ENCODE peak calls at places on chromosomes 13 and 19, in four cellular contexts. One of them, this sample, is unnamed.

GRCh38 chr13:91220872-91221271 is 126.6 kb upstream of the MIR17HG start:
- DNase-seq in posterior cingulate gyrus: no peak
- DNase-seq in Peyer's patch: no peak
- DNase-seq in cardiac muscle cell: no peak
- DNase-seq in this sample: no peak

GRCh38 chr19:42634409-42635232 is 39.9 kb upstream of the CEACAM8 start:
- DNase-seq in posterior cingulate gyrus: no peak
- DNase-seq in Peyer's patch: no peak
- DNase-seq in cardiac muscle cell: peak
- DNase-seq in this sample: peak

GRCh38 chr19:8251025-8251472 is 41.9 kb downstream of the CERS4 start:
- DNase-seq in cardiac muscle cell: peak
- DNase-seq in Peyer's patch: no peak
- DNase-seq in posterior cingulate gyrus: peak
- DNase-seq in this sample: no peak

GRCh38 chr19:35563207-35563829 is at the start of gene ATP4A:
- DNase-seq in cardiac muscle cell: no peak
- DNase-seq in Peyer's patch: no peak
- DNase-seq in posterior cingulate gyrus: no peak
- DNase-seq in this sample: no peak

GRCh38 chr13:112873851-112874750 is 94.9 kb upstream of the MCF2L start:
- DNase-seq in cardiac muscle cell: peak
- DNase-seq in posterior cingulate gyrus: peak
- DNase-seq in Peyer's patch: peak
- DNase-seq in this sample: peak

GRCh38 chr19:41935781-41936415 is 7.6 kb upstream of the ERFL start:
- DNase-seq in Peyer's patch: no peak
- DNase-seq in cardiac muscle cell: no peak
- DNase-seq in posterior cingulate gyrus: no peak
- DNase-seq in this sample: no peak

GRCh38 chr19:16328824-16329482 is 4.3 kb downstream of the KLF2 start:
- DNase-seq in posterior cingulate gyrus: no peak
- DNase-seq in cardiac muscle cell: no peak
- DNase-seq in Peyer's patch: peak
- DNase-seq in this sample: no peak

GRCh38 chr13:106355866-106356265 is 179.6 kb downstream of the EFNB2 start:
- DNase-seq in cardiac muscle cell: no peak
- DNase-seq in Peyer's patch: no peak
- DNase-seq in posterior cingulate gyrus: no peak
- DNase-seq in this sample: no peak

GRCh38 chr13:105363747-105364177 is 1171.7 kb downstream of the EFNB2 start:
- DNase-seq in posterior cingulate gyrus: no peak
- DNase-seq in cardiac muscle cell: peak
- DNase-seq in Peyer's patch: no peak
- DNase-seq in this sample: no peak